ENCODE peak calls at places on chromosomes 3 and 15, in four cellular contexts. One of them, this sample, is unnamed.

GRCh38 chr3:190048831-190049541 is 71.7 kb downstream of the P3H2 start:
- DNase-seq in Peyer's patch: no peak
- DNase-seq in WERI-Rb-1: no peak
- DNase-seq in CD8-positive, alpha-beta memory T cell: no peak
- DNase-seq in this sample: no peak

GRCh38 chr3:10085738-10086137 is 22.3 kb downstream of the FANCD2OS start:
- DNase-seq in Peyer's patch: no peak
- DNase-seq in CD8-positive, alpha-beta memory T cell: no peak
- DNase-seq in WERI-Rb-1: no peak
- DNase-seq in this sample: no peak

GRCh38 chr3:66038726-66039589 is at the start of gene MAGI1:
- DNase-seq in CD8-positive, alpha-beta memory T cell: no peak
- DNase-seq in Peyer's patch: peak
- DNase-seq in WERI-Rb-1: peak
- DNase-seq in this sample: no peak

GRCh38 chr15:44566176-44566575 is 29.2 kb downstream of the EIF3J start:
- DNase-seq in WERI-Rb-1: no peak
- DNase-seq in CD8-positive, alpha-beta memory T cell: no peak
- DNase-seq in Peyer's patch: no peak
- DNase-seq in this sample: no peak

GRCh38 chr3:36736327-36736726 is 28.0 kb downstream of the DCLK3 start:
- DNase-seq in WERI-Rb-1: no peak
- DNase-seq in CD8-positive, alpha-beta memory T cell: no peak
- DNase-seq in Peyer's patch: no peak
- DNase-seq in this sample: no peak

GRCh38 chr3:190081387-190081786 is 39.3 kb downstream of the P3H2 start:
- DNase-seq in WERI-Rb-1: no peak
- DNase-seq in CD8-positive, alpha-beta memory T cell: no peak
- DNase-seq in Peyer's patch: no peak
- DNase-seq in this sample: no peak

GRCh38 chr3:36741285-36741684 is 23.1 kb downstream of the DCLK3 start:
- DNase-seq in WERI-Rb-1: peak
- DNase-seq in Peyer's patch: no peak
- DNase-seq in CD8-positive, alpha-beta memory T cell: no peak
- DNase-seq in this sample: no peak

GRCh38 chr15:42921049-42921731 is 612 bp upstream of the TTBK2 start:
- DNase-seq in WERI-Rb-1: peak
- DNase-seq in CD8-positive, alpha-beta memory T cell: peak
- DNase-seq in Peyer's patch: peak
- DNase-seq in this sample: peak

GRCh38 chr3:37862219-37862711 is 585 bp downstream of the CTDSPL start:
- DNase-seq in Peyer's patch: peak
- DNase-seq in CD8-positive, alpha-beta memory T cell: no peak
- DNase-seq in WERI-Rb-1: peak
- DNase-seq in this sample: no peak

GRCh38 chr15:69500339-69500738 is 47.7 kb downstream of the RPLP1 start:
- DNase-seq in Peyer's patch: no peak
- DNase-seq in CD8-positive, alpha-beta memory T cell: no peak
- DNase-seq in WERI-Rb-1: no peak
- DNase-seq in this sample: no peak

GRCh38 chr15:94282269-94283250 is 51.2 kb downstream of the MCTP2 start:
- DNase-seq in WERI-Rb-1: no peak
- DNase-seq in CD8-positive, alpha-beta memory T cell: no peak
- DNase-seq in Peyer's patch: no peak
- DNase-seq in this sample: no peak

GRCh38 chr3:148896062-148896461 is 31.0 kb downstream of the CPA3 start:
- DNase-seq in WERI-Rb-1: no peak
- DNase-seq in CD8-positive, alpha-beta memory T cell: no peak
- DNase-seq in Peyer's patch: no peak
- DNase-seq in this sample: no peak

GRCh38 chr15:78790027-78790426 is 21.2 kb downstream of the ADAMTS7 start:
- DNase-seq in WERI-Rb-1: no peak
- DNase-seq in CD8-positive, alpha-beta memory T cell: no peak
- DNase-seq in Peyer's patch: no peak
- DNase-seq in this sample: no peak

GRCh38 chr3:121995190-121996137 is 26.6 kb downstream of the ILDR1 start:
- DNase-seq in Peyer's patch: peak
- DNase-seq in WERI-Rb-1: peak
- DNase-seq in CD8-positive, alpha-beta memory T cell: peak
- DNase-seq in this sample: no peak

GRCh38 chr3:20043398-20043797 is 3.2 kb downstream of the KAT2B start:
- DNase-seq in Peyer's patch: peak
- DNase-seq in CD8-positive, alpha-beta memory T cell: peak
- DNase-seq in WERI-Rb-1: no peak
- DNase-seq in this sample: peak

GRCh38 chr3:48694610-48695051 is 8.9 kb upstream of the NCKIPSD start:
- DNase-seq in WERI-Rb-1: no peak
- DNase-seq in CD8-positive, alpha-beta memory T cell: no peak
- DNase-seq in Peyer's patch: no peak
- DNase-seq in this sample: no peak

GRCh38 chr3:32290619-32291018 is 52.1 kb downstream of the CMTM8 start:
- DNase-seq in WERI-Rb-1: no peak
- DNase-seq in CD8-positive, alpha-beta memory T cell: no peak
- DNase-seq in Peyer's patch: no peak
- DNase-seq in this sample: no peak

GRCh38 chr3:52022323-52023100 is 26.8 kb upstream of the RPL29 start:
- DNase-seq in Peyer's patch: no peak
- DNase-seq in WERI-Rb-1: peak
- DNase-seq in CD8-positive, alpha-beta memory T cell: no peak
- DNase-seq in this sample: no peak

GRCh38 chr15:70014860-70015490 is 82.7 kb downstream of the TLE3 start:
- DNase-seq in WERI-Rb-1: peak
- DNase-seq in Peyer's patch: peak
- DNase-seq in CD8-positive, alpha-beta memory T cell: no peak
- DNase-seq in this sample: no peak

DNA sequence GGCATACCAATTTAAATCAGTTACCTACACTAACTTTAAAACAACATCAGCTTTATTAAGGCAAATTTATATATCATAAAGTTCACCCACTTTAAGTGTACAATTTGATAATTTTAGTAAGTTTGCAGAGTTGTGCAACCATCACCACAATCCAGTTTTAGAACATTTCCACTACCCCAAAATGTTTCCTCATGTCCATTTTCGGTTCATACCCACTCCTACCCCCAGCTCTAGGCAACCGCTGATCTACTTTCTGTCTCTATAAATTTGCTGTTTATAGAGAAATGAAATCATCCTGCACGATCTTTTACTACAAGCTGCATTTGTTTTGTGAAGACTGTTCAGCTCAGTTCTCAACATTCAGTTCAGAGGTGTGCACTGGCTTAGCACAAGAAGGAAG is 31.5 kb upstream of the FAM81A start:
- DNase-seq in CD8-positive, alpha-beta memory T cell: no peak
- DNase-seq in Peyer's patch: no peak
- DNase-seq in WERI-Rb-1: no peak
- DNase-seq in this sample: no peak
- H3K27ac ChIP-seq in CD8-positive, alpha-beta memory T cell: no peak
- H3K27ac ChIP-seq in Peyer's patch: no peak
- H3K27ac ChIP-seq in WERI-Rb-1: no peak
- H3K27ac ChIP-seq in this sample: no peak

GRCh38 chr3:142180761-142181362 is 31.5 kb upstream of the TFDP2 start:
- DNase-seq in WERI-Rb-1: peak
- DNase-seq in CD8-positive, alpha-beta memory T cell: no peak
- DNase-seq in Peyer's patch: no peak
- DNase-seq in this sample: peak

GRCh38 chr3:142174559-142174958 is 25.2 kb upstream of the TFDP2 start:
- DNase-seq in WERI-Rb-1: no peak
- DNase-seq in Peyer's patch: no peak
- DNase-seq in CD8-positive, alpha-beta memory T cell: no peak
- DNase-seq in this sample: no peak

DNA sequence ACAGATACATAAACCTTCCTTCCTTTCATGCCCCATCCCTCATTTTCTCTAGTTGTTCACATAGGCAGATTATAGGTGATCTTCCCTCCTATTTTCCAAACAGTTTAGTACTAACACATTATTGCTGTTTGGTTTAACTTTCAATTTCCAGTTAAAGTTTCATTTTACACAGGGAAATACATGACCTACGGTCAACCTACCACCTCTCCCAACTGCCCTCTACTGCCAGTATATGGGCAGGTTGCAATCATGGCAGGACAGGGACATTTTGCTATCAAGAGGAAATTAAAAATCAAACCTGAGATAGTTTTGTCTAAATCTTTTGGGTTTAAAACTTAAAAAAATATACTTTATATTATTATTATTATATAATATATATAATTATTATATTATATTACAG is 26.1 kb upstream of the TFDP2 start:
- DNase-seq in CD8-positive, alpha-beta memory T cell: no peak
- DNase-seq in WERI-Rb-1: no peak
- DNase-seq in Peyer's patch: no peak
- DNase-seq in this sample: no peak
- H3K27ac ChIP-seq in CD8-positive, alpha-beta memory T cell: no peak
- H3K27ac ChIP-seq in WERI-Rb-1: no peak
- H3K27ac ChIP-seq in Peyer's patch: no peak
- H3K27ac ChIP-seq in this sample: no peak

DNA sequence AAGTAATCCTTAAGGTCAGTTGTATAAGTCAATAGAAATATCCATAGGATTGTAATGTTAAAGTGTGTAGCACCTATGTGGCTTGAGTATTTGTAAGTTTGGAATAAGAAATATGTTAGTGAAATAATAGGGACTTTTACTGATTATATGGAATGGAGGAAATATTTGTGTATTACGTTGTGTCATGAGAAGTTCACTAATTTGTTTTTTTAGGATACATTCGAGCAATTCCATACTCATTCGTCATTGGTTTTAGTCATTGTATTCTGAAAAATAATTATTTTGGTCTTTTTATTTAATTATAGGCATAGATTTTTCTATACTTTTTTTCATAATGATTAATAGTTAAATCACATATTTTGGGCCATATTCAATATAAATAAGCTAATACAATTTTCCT is 21.0 kb downstream of the MBNL1 start:
- DNase-seq in Peyer's patch: no peak
- DNase-seq in CD8-positive, alpha-beta memory T cell: no peak
- DNase-seq in WERI-Rb-1: no peak
- DNase-seq in this sample: no peak
- H3K27ac ChIP-seq in Peyer's patch: no peak
- H3K27ac ChIP-seq in CD8-positive, alpha-beta memory T cell: no peak
- H3K27ac ChIP-seq in WERI-Rb-1: no peak
- H3K27ac ChIP-seq in this sample: no peak

DNA sequence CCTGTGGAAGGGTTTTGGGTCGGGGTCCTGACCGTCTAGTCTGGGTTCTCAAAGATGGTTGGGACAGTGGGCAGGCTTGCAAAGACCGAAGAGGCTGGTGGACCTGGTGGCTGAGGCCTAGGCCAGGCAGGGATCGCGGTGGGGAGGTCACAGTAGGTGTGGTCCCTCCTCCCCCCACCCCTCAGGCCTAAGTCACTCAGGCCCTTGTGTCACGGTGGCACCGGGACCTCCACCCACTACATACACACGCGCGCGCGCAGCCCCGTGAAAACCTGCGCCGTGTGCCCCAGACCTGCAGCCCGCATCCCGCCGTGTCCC is 24.2 kb downstream of the SEC61A1 start:
- DNase-seq in WERI-Rb-1: no peak
- DNase-seq in CD8-positive, alpha-beta memory T cell: no peak
- DNase-seq in Peyer's patch: no peak
- DNase-seq in this sample: no peak
- H3K27ac ChIP-seq in WERI-Rb-1: no peak
- H3K27ac ChIP-seq in CD8-positive, alpha-beta memory T cell: peak
- H3K27ac ChIP-seq in Peyer's patch: no peak
- H3K27ac ChIP-seq in this sample: no peak

DNA sequence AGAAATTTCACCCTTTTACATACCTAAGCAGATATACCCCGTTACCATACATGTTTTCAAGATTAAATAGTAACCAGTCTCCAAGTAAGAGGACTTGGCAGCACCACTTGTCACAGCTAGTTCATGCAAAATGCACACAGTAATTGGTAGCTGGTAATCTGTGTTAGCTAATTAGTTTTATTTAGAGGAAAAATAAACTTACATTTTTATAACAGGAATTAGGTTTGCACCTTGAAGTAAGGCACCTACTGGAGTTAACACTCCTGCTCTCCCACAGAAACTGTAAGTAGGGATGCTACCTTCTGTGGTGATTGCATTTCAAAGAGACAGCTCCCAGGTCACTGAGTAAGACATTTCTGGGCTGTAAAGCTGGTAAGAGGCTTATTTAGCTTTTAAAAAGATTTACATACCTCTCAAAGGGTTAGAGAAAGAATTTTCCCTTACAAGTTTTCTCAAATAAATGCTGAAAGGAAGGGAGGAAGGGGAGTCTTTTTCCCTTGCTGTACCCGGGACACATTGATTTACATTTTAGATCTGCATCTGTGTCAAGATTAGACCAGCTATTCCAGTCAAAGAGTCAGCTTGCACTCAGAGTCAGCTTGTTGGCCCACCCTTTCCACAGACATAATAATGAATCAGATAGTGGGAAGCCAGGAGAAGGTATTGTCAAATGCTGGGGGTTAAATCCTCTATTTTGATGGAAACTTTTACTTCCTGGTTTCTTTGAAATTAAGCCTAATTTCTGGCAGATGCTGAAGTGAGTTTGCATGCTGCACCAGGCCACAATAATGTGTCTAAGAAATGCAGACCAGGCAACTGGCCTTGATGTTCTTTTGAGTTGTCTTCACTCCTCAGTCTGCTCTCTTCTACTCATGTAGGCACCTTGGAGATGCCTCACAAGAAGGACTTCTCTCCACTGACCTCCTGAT is 77.6 kb upstream of the CHD2 start:
- DNase-seq in Peyer's patch: no peak
- DNase-seq in WERI-Rb-1: peak
- DNase-seq in CD8-positive, alpha-beta memory T cell: no peak
- DNase-seq in this sample: no peak
- H3K27ac ChIP-seq in Peyer's patch: no peak
- H3K27ac ChIP-seq in WERI-Rb-1: peak
- H3K27ac ChIP-seq in CD8-positive, alpha-beta memory T cell: no peak
- H3K27ac ChIP-seq in this sample: no peak

DNA sequence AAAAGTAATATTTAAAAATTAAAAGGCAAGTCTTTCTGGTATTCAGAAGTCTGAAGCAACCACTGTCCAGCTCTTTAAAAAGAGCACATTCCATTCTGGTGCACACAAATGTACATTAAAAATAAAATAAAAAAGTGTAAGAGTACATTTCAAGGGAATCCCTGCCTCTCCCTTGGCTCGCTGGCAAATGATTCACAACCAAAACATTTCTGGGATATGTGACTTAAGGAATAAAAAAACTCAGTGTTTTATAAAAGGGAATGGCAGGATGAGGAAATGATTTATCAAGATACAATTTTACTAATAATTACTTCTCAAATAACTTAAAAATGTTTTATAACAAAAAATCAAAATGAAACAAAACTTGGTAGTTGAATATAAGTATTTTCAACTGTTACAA is 23.8 kb upstream of the ANXA2 start:
- DNase-seq in WERI-Rb-1: no peak
- DNase-seq in CD8-positive, alpha-beta memory T cell: no peak
- DNase-seq in Peyer's patch: no peak
- DNase-seq in this sample: no peak
- H3K27ac ChIP-seq in WERI-Rb-1: no peak
- H3K27ac ChIP-seq in CD8-positive, alpha-beta memory T cell: no peak
- H3K27ac ChIP-seq in Peyer's patch: no peak
- H3K27ac ChIP-seq in this sample: no peak

GRCh38 chr3:46877671-46878125 is at the start of gene PTH1R:
- DNase-seq in WERI-Rb-1: no peak
- DNase-seq in Peyer's patch: no peak
- DNase-seq in CD8-positive, alpha-beta memory T cell: no peak
- DNase-seq in this sample: no peak

GRCh38 chr3:46876313-46877300 is 914 bp upstream of the PTH1R start:
- DNase-seq in WERI-Rb-1: no peak
- DNase-seq in CD8-positive, alpha-beta memory T cell: no peak
- DNase-seq in Peyer's patch: no peak
- DNase-seq in this sample: no peak

GRCh38 chr3:46874430-46874829 is 3.1 kb upstream of the PTH1R start:
- DNase-seq in WERI-Rb-1: no peak
- DNase-seq in CD8-positive, alpha-beta memory T cell: no peak
- DNase-seq in Peyer's patch: no peak
- DNase-seq in this sample: no peak

GRCh38 chr3:46873521-46873920 is 4.0 kb upstream of the PTH1R start:
- DNase-seq in CD8-positive, alpha-beta memory T cell: no peak
- DNase-seq in WERI-Rb-1: no peak
- DNase-seq in Peyer's patch: no peak
- DNase-seq in this sample: no peak

GRCh38 chr3:46875560-46875959 is 2.0 kb upstream of the PTH1R start:
- DNase-seq in WERI-Rb-1: no peak
- DNase-seq in Peyer's patch: no peak
- DNase-seq in CD8-positive, alpha-beta memory T cell: no peak
- DNase-seq in this sample: no peak
- H3K27ac ChIP-seq in WERI-Rb-1: no peak
- H3K27ac ChIP-seq in Peyer's patch: no peak
- H3K27ac ChIP-seq in CD8-positive, alpha-beta memory T cell: no peak
- H3K27ac ChIP-seq in this sample: no peak

This sample was measured in CD4-positive, alpha-beta T cell.